ENCODE peak calls at places on chromosome 13, in seven cellular contexts. One of them, this sample, is unnamed.

GRCh38 chr13:107680115-107680514 is 535.2 kb downstream of the LIG4 start:
- DNase-seq in AG09309: no peak
- DNase-seq in IMR-90: peak
- DNase-seq in T-helper 1 cell: no peak
- DNase-seq in lung: no peak
- DNase-seq in SK-N-MC: no peak
- DNase-seq in neural progenitor cell: no peak
- DNase-seq in this sample: no peak

GRCh38 chr13:25687622-25688225 is 315.9 kb downstream of the ATP8A2 start:
- DNase-seq in T-helper 1 cell: no peak
- DNase-seq in SK-N-MC: no peak
- DNase-seq in neural progenitor cell: no peak
- DNase-seq in lung: no peak
- DNase-seq in IMR-90: no peak
- DNase-seq in AG09309: no peak
- DNase-seq in this sample: peak

GRCh38 chr13:39900106-39900750 is 244.8 kb downstream of the COG6 start:
- DNase-seq in SK-N-MC: no peak
- DNase-seq in IMR-90: peak
- DNase-seq in AG09309: no peak
- DNase-seq in lung: no peak
- DNase-seq in T-helper 1 cell: no peak
- DNase-seq in neural progenitor cell: no peak
- DNase-seq in this sample: no peak

GRCh38 chr13:45875951-45876350 is 24.4 kb upstream of the SIAH3 start:
- DNase-seq in lung: no peak
- DNase-seq in IMR-90: no peak
- DNase-seq in neural progenitor cell: no peak
- DNase-seq in SK-N-MC: no peak
- DNase-seq in AG09309: no peak
- DNase-seq in T-helper 1 cell: no peak
- DNase-seq in this sample: no peak

GRCh38 chr13:76879211-76879875 is 6.9 kb downstream of the KCTD12 start:
- DNase-seq in AG09309: peak
- DNase-seq in SK-N-MC: no peak
- DNase-seq in IMR-90: peak
- DNase-seq in T-helper 1 cell: peak
- DNase-seq in lung: peak
- DNase-seq in neural progenitor cell: no peak
- DNase-seq in this sample: peak

GRCh38 chr13:111184685-111185401 is 69.7 kb downstream of the ARHGEF7 start:
- DNase-seq in AG09309: no peak
- DNase-seq in neural progenitor cell: no peak
- DNase-seq in T-helper 1 cell: peak
- DNase-seq in SK-N-MC: no peak
- DNase-seq in IMR-90: no peak
- DNase-seq in lung: no peak
- DNase-seq in this sample: peak

GRCh38 chr13:95176611-95177259 is 124.5 kb downstream of the ABCC4 start:
- DNase-seq in lung: no peak
- DNase-seq in T-helper 1 cell: peak
- DNase-seq in IMR-90: peak
- DNase-seq in SK-N-MC: no peak
- DNase-seq in neural progenitor cell: no peak
- DNase-seq in AG09309: peak
- DNase-seq in this sample: no peak

GRCh38 chr13:106678646-106679045 is 110.7 kb upstream of the ARGLU1 start:
- DNase-seq in IMR-90: no peak
- DNase-seq in AG09309: no peak
- DNase-seq in T-helper 1 cell: no peak
- DNase-seq in neural progenitor cell: no peak
- DNase-seq in lung: no peak
- DNase-seq in SK-N-MC: no peak
- DNase-seq in this sample: no peak

GRCh38 chr13:97426695-97427094 is 7.3 kb upstream of the RAP2A start:
- DNase-seq in T-helper 1 cell: no peak
- DNase-seq in SK-N-MC: no peak
- DNase-seq in neural progenitor cell: no peak
- DNase-seq in AG09309: no peak
- DNase-seq in IMR-90: no peak
- DNase-seq in lung: no peak
- DNase-seq in this sample: no peak

GRCh38 chr13:99217461-99218101 is 16.9 kb downstream of the UBAC2 start:
- DNase-seq in IMR-90: no peak
- DNase-seq in AG09309: no peak
- DNase-seq in lung: no peak
- DNase-seq in neural progenitor cell: no peak
- DNase-seq in T-helper 1 cell: no peak
- DNase-seq in SK-N-MC: no peak
- DNase-seq in this sample: no peak

GRCh38 chr13:108924154-108924940 is 294.9 kb downstream of the MYO16 start:
- DNase-seq in SK-N-MC: no peak
- DNase-seq in lung: no peak
- DNase-seq in neural progenitor cell: no peak
- DNase-seq in AG09309: no peak
- DNase-seq in IMR-90: peak
- DNase-seq in T-helper 1 cell: no peak
- DNase-seq in this sample: no peak

GRCh38 chr13:110187501-110188161 is 119.3 kb downstream of the COL4A1 start:
- DNase-seq in T-helper 1 cell: no peak
- DNase-seq in IMR-90: peak
- DNase-seq in AG09309: peak
- DNase-seq in SK-N-MC: peak
- DNase-seq in lung: no peak
- DNase-seq in neural progenitor cell: no peak
- DNase-seq in this sample: no peak

GRCh38 chr13:112893570-112894422 is 75.2 kb upstream of the MCF2L start:
- DNase-seq in lung: no peak
- DNase-seq in T-helper 1 cell: no peak
- DNase-seq in neural progenitor cell: peak
- DNase-seq in AG09309: no peak
- DNase-seq in SK-N-MC: no peak
- DNase-seq in IMR-90: peak
- DNase-seq in this sample: no peak

GRCh38 chr13:106109391-106109791 is 426.1 kb downstream of the EFNB2 start:
- DNase-seq in SK-N-MC: no peak
- DNase-seq in lung: no peak
- DNase-seq in IMR-90: peak
- DNase-seq in neural progenitor cell: no peak
- DNase-seq in AG09309: peak
- DNase-seq in T-helper 1 cell: no peak
- DNase-seq in this sample: no peak

GRCh38 chr13:111382877-111383276 is 62.4 kb downstream of the TEX29 start:
- DNase-seq in AG09309: no peak
- DNase-seq in IMR-90: no peak
- DNase-seq in neural progenitor cell: no peak
- DNase-seq in lung: no peak
- DNase-seq in SK-N-MC: no peak
- DNase-seq in T-helper 1 cell: no peak
- DNase-seq in this sample: no peak

GRCh38 chr13:91112878-91113277 is 234.6 kb upstream of the MIR17HG start:
- DNase-seq in AG09309: no peak
- DNase-seq in SK-N-MC: no peak
- DNase-seq in IMR-90: no peak
- DNase-seq in neural progenitor cell: no peak
- DNase-seq in lung: no peak
- DNase-seq in T-helper 1 cell: no peak
- DNase-seq in this sample: no peak

GRCh38 chr13:33017410-33017929 is 1.2 kb downstream of the KL start:
- DNase-seq in neural progenitor cell: peak
- DNase-seq in T-helper 1 cell: peak
- DNase-seq in SK-N-MC: no peak
- DNase-seq in lung: no peak
- DNase-seq in AG09309: no peak
- DNase-seq in IMR-90: peak
- DNase-seq in this sample: peak

GRCh38 chr13:95624020-95624419 is 20.5 kb downstream of the DZIP1 start:
- DNase-seq in T-helper 1 cell: peak
- DNase-seq in IMR-90: peak
- DNase-seq in SK-N-MC: peak
- DNase-seq in neural progenitor cell: peak
- DNase-seq in AG09309: no peak
- DNase-seq in lung: no peak
- DNase-seq in this sample: no peak

GRCh38 chr13:45398862-45399261 is 19.3 kb downstream of the SLC25A30 start:
- DNase-seq in AG09309: no peak
- DNase-seq in IMR-90: no peak
- DNase-seq in lung: no peak
- DNase-seq in neural progenitor cell: no peak
- DNase-seq in SK-N-MC: no peak
- DNase-seq in T-helper 1 cell: peak
- DNase-seq in this sample: no peak

GRCh38 chr13:112759053-112759452 is 69.2 kb downstream of the ATP11A start:
- DNase-seq in IMR-90: no peak
- DNase-seq in neural progenitor cell: no peak
- DNase-seq in AG09309: no peak
- DNase-seq in T-helper 1 cell: no peak
- DNase-seq in SK-N-MC: no peak
- DNase-seq in lung: no peak
- DNase-seq in this sample: no peak

GRCh38 chr13:27481766-27482165 is 31.4 kb upstream of the MTIF3 start:
- DNase-seq in T-helper 1 cell: peak
- DNase-seq in neural progenitor cell: peak
- DNase-seq in IMR-90: peak
- DNase-seq in lung: peak
- DNase-seq in AG09309: no peak
- DNase-seq in SK-N-MC: peak
- DNase-seq in this sample: no peak

GRCh38 chr13:27338816-27339215 is 68.2 kb downstream of the RASL11A start:
- DNase-seq in IMR-90: no peak
- DNase-seq in neural progenitor cell: peak
- DNase-seq in T-helper 1 cell: no peak
- DNase-seq in SK-N-MC: no peak
- DNase-seq in lung: no peak
- DNase-seq in AG09309: no peak
- DNase-seq in this sample: no peak

GRCh38 chr13:77289844-77290243 is 37.0 kb downstream of the MYCBP2 start:
- DNase-seq in lung: no peak
- DNase-seq in AG09309: no peak
- DNase-seq in T-helper 1 cell: no peak
- DNase-seq in SK-N-MC: no peak
- DNase-seq in neural progenitor cell: no peak
- DNase-seq in IMR-90: no peak
- DNase-seq in this sample: no peak

GRCh38 chr13:97568850-97569249 is 134.9 kb downstream of the RAP2A start:
- DNase-seq in AG09309: no peak
- DNase-seq in neural progenitor cell: peak
- DNase-seq in SK-N-MC: no peak
- DNase-seq in IMR-90: no peak
- DNase-seq in lung: no peak
- DNase-seq in T-helper 1 cell: no peak
- DNase-seq in this sample: no peak

GRCh38 chr13:33083054-33083453 is 66.8 kb downstream of the KL start:
- DNase-seq in T-helper 1 cell: no peak
- DNase-seq in IMR-90: no peak
- DNase-seq in neural progenitor cell: no peak
- DNase-seq in lung: no peak
- DNase-seq in SK-N-MC: no peak
- DNase-seq in AG09309: no peak
- DNase-seq in this sample: no peak

GRCh38 chr13:59914556-59914955 is 249.2 kb downstream of the DIAPH3 start:
- DNase-seq in IMR-90: peak
- DNase-seq in T-helper 1 cell: no peak
- DNase-seq in AG09309: peak
- DNase-seq in SK-N-MC: no peak
- DNase-seq in neural progenitor cell: no peak
- DNase-seq in lung: no peak
- DNase-seq in this sample: no peak

GRCh38 chr13:75469087-75469486 is 12.9 kb downstream of the TBC1D4 start:
- DNase-seq in SK-N-MC: no peak
- DNase-seq in lung: no peak
- DNase-seq in AG09309: no peak
- DNase-seq in neural progenitor cell: peak
- DNase-seq in IMR-90: no peak
- DNase-seq in T-helper 1 cell: no peak
- DNase-seq in this sample: no peak

GRCh38 chr13:98606296-98606695 is 29.4 kb upstream of the STK24 start:
- DNase-seq in SK-N-MC: no peak
- DNase-seq in neural progenitor cell: peak
- DNase-seq in T-helper 1 cell: no peak
- DNase-seq in lung: no peak
- DNase-seq in AG09309: no peak
- DNase-seq in IMR-90: no peak
- DNase-seq in this sample: no peak

GRCh38 chr13:100825551-100825950 is 151.0 kb upstream of the TMTC4 start:
- DNase-seq in T-helper 1 cell: no peak
- DNase-seq in AG09309: peak
- DNase-seq in IMR-90: peak
- DNase-seq in neural progenitor cell: no peak
- DNase-seq in lung: no peak
- DNase-seq in SK-N-MC: no peak
- DNase-seq in this sample: no peak

GRCh38 chr13:49629947-49630346 is 1.6 kb downstream of the ARL11 start:
- DNase-seq in AG09309: no peak
- DNase-seq in neural progenitor cell: no peak
- DNase-seq in IMR-90: peak
- DNase-seq in lung: no peak
- DNase-seq in SK-N-MC: no peak
- DNase-seq in T-helper 1 cell: no peak
- DNase-seq in this sample: no peak

GRCh38 chr13:90752070-90752469 is 595.4 kb upstream of the MIR17HG start:
- DNase-seq in T-helper 1 cell: no peak
- DNase-seq in AG09309: no peak
- DNase-seq in neural progenitor cell: no peak
- DNase-seq in SK-N-MC: no peak
- DNase-seq in lung: no peak
- DNase-seq in IMR-90: no peak
- DNase-seq in this sample: no peak

GRCh38 chr13:34108396-34108795 is 290.4 kb downstream of the RFC3 start:
- DNase-seq in lung: no peak
- DNase-seq in AG09309: no peak
- DNase-seq in SK-N-MC: no peak
- DNase-seq in T-helper 1 cell: no peak
- DNase-seq in IMR-90: no peak
- DNase-seq in neural progenitor cell: no peak
- DNase-seq in this sample: no peak

GRCh38 chr13:40682449-40683240 is 16.2 kb upstream of the FOXO1 start:
- DNase-seq in IMR-90: peak
- DNase-seq in SK-N-MC: no peak
- DNase-seq in lung: no peak
- DNase-seq in neural progenitor cell: peak
- DNase-seq in AG09309: no peak
- DNase-seq in T-helper 1 cell: peak
- DNase-seq in this sample: no peak

GRCh38 chr13:111659236-111659635 is 338.8 kb downstream of the TEX29 start:
- DNase-seq in IMR-90: no peak
- DNase-seq in AG09309: no peak
- DNase-seq in lung: no peak
- DNase-seq in T-helper 1 cell: no peak
- DNase-seq in neural progenitor cell: peak
- DNase-seq in SK-N-MC: no peak
- DNase-seq in this sample: no peak

GRCh38 chr13:113754691-113755090 is 4.3 kb upstream of the TMEM255B start:
- DNase-seq in SK-N-MC: no peak
- DNase-seq in neural progenitor cell: no peak
- DNase-seq in lung: no peak
- DNase-seq in AG09309: no peak
- DNase-seq in T-helper 1 cell: no peak
- DNase-seq in IMR-90: no peak
- DNase-seq in this sample: no peak

GRCh38 chr13:22945321-22946226 is 235.2 kb upstream of the SGCG start:
- DNase-seq in IMR-90: no peak
- DNase-seq in AG09309: no peak
- DNase-seq in T-helper 1 cell: no peak
- DNase-seq in SK-N-MC: no peak
- DNase-seq in neural progenitor cell: no peak
- DNase-seq in lung: peak
- DNase-seq in this sample: no peak

GRCh38 chr13:66237411-66238062 is 992.6 kb downstream of the PCDH9 start:
- DNase-seq in neural progenitor cell: peak
- DNase-seq in lung: no peak
- DNase-seq in AG09309: no peak
- DNase-seq in T-helper 1 cell: no peak
- DNase-seq in SK-N-MC: no peak
- DNase-seq in IMR-90: no peak
- DNase-seq in this sample: no peak

This sample was measured in gastrocnemius medialis.